ENCODE peak calls at places on chromosome 1, in six cellular contexts. O is anterior cingulate cortex, H is activated T-cell treated with anti-CD3 and anti-CD28 coated beads for 24 hours, Y is activated gamma-delta T cell, R is EL, S is neural crest cell. J is an unnamed sample.
A peak's percentile ranks its signal among the peaks of the same experiment; 100 is the strongest.

GRCh38 chr1:151893176-151893924 is 16.0 kb downstream of the THEM4 start:
- DNase-seq in Y (no peak), O (no peak), R (peak; percentile 31), H (no peak), S (no peak), J (peak; percentile 11)

GRCh38 chr1:38076038-38076437 is 29.4 kb upstream of the POU3F1 start:
- DNase-seq in Y (no peak), O (no peak), S (peak; percentile 55), R (no peak), H (no peak), J (peak; percentile 48)

GRCh38 chr1:64967381-64967780 is 1.0 kb upstream of the JAK1 start:
- DNase-seq in H (no peak), Y (no peak), O (no peak), S (no peak), R (no peak), J (peak; percentile 15)

GRCh38 chr1:36805979-36806640 is 228.2 kb downstream of the GRIK3 start:
- DNase-seq in S (no peak), H (no peak), O (no peak), R (no peak), Y (no peak), J (no peak)

GRCh38 chr1:100628631-100629081 is 90.7 kb downstream of the GPR88 start:
- DNase-seq in H (no peak), R (peak; percentile 27), Y (no peak), O (no peak), S (no peak), J (peak; percentile 71)

GRCh38 chr1:40421694-40422384 is 28.4 kb upstream of the ZFP69B start:
- DNase-seq in R (peak; percentile 30), S (no peak), Y (no peak), O (peak; percentile 46), H (no peak), J (peak; percentile 24)

GRCh38 chr1:10629091-10629815 is 154.5 kb downstream of the PEX14 start:
- DNase-seq in Y (no peak), R (no peak), S (no peak), H (no peak), O (no peak), J (no peak)

GRCh38 chr1:11515403-11516300 is 36.7 kb downstream of the DISP3 start:
- DNase-seq in H (no peak), S (no peak), R (no peak), O (no peak), Y (no peak), J (no peak)

GRCh38 chr1:173122344-173122880 is 71.7 kb upstream of the TNFSF18 start:
- DNase-seq in Y (no peak), R (peak; percentile 34), S (no peak), O (no peak), H (no peak), J (peak; percentile 35)

GRCh38 chr1:212228591-212229119 is 56.6 kb upstream of the PPP2R5A start:
- DNase-seq in S (no peak), R (peak; percentile 29), H (no peak), O (no peak), Y (no peak), J (peak; percentile 88)

GRCh38 chr1:160519542-160520435 is 3.3 kb downstream of the SLAMF6 start:
- DNase-seq in R (peak; percentile 16), Y (no peak), O (no peak), S (no peak), H (no peak), J (no peak)

J was measured in EH.